ENCODE peak calls at places on chromosomes 16 and 17, in nine cellular contexts. J is neural crest cell, L is skeletal muscle cell, X is germinal center, N is NCI-H69, Q is HT1080, F is WERI-Rb-1, U is HT-29, B is HFF-Myc. Z is an unnamed sample.

GRCh38 chr16:84741351-84741791 is 41.6 kb downstream of the USP10 start:
- DNase-seq in J (no peak), L (no peak), X (no peak), N (peak), Q (peak), F (no peak), U (no peak), B (peak), Z (peak)

GRCh38 chr17:80086081-80086480 is 15.3 kb upstream of the GAA start:
- DNase-seq in J (no peak), L (no peak), X (no peak), N (peak), Q (no peak), F (no peak), U (peak), B (no peak), Z (no peak)

GRCh38 chr17:7823581-7824001 is 10.4 kb upstream of the KDM6B start:
- DNase-seq in J (no peak), L (no peak), X (no peak), N (peak), Q (no peak), F (no peak), U (no peak), B (no peak), Z (no peak)

GRCh38 chr16:85359147-85359822 is 247.0 kb upstream of the CIBAR2 start:
- DNase-seq in J (no peak), L (no peak), X (no peak), N (peak), Q (no peak), F (no peak), U (peak), B (no peak), Z (no peak)

GRCh38 chr16:85430523-85431381 is 182.4 kb upstream of the GSE1 start:
- DNase-seq in J (no peak), L (no peak), X (no peak), N (no peak), Q (no peak), F (peak), U (no peak), B (no peak), Z (no peak)

GRCh38 chr16:59899940-59900339 is 1165.8 kb upstream of the GOT2 start:
- DNase-seq in J (no peak), L (no peak), X (no peak), N (no peak), Q (no peak), F (no peak), U (peak), B (no peak), Z (peak)

GRCh38 chr16:22264786-22265185 is 32.4 kb upstream of the POLR3E start:
- DNase-seq in J (no peak), L (no peak), X (no peak), N (no peak), Q (no peak), F (peak), U (no peak), B (peak), Z (no peak)

GRCh38 chr17:59093702-59094231 is 12.9 kb downstream of the TRIM37 start:
- DNase-seq in J (no peak), L (peak), X (no peak), N (no peak), Q (peak), F (peak), U (peak), B (peak), Z (no peak)

GRCh38 chr17:44610331-44610730 is 45.9 kb upstream of the MEIOC start:
- DNase-seq in J (no peak), L (no peak), X (no peak), N (no peak), Q (no peak), F (no peak), U (no peak), B (no peak), Z (no peak)

GRCh38 chr16:588639-588888 is 1.3 kb upstream of the RAB40C start:
- DNase-seq in J (peak), L (no peak), X (no peak), N (peak), Q (peak), F (peak), U (peak), B (no peak), Z (peak)

GRCh38 chr17:16439867-16440351 is 24.5 kb downstream of the TRPV2 start:
- DNase-seq in J (no peak), L (no peak), X (peak), N (no peak), Q (no peak), F (no peak), U (peak), B (no peak), Z (peak)

GRCh38 chr16:14454391-14454790 is 175.7 kb downstream of the PARN start:
- DNase-seq in J (no peak), L (no peak), X (no peak), N (no peak), Q (peak), F (no peak), U (no peak), B (no peak), Z (no peak)

GRCh38 chr17:8740486-8740885 is 4.2 kb downstream of the CCDC42 start:
- DNase-seq in J (no peak), L (no peak), X (no peak), N (peak), Q (peak), F (peak), U (no peak), B (no peak), Z (no peak)

GRCh38 chr17:68290268-68290954 is 516 bp downstream of the SLC16A6 start:
- DNase-seq in J (no peak), L (no peak), X (peak), N (peak), Q (no peak), F (peak), U (peak), B (no peak), Z (no peak)

GRCh38 chr17:82754297-82755208 is 2.7 kb downstream of the TBCD start:
- DNase-seq in J (no peak), L (no peak), X (no peak), N (peak), Q (no peak), F (peak), U (peak), B (no peak), Z (no peak)

GRCh38 chr17:5526821-5527598 is 40.6 kb downstream of the MIS12 start:
- DNase-seq in J (peak), L (peak), X (no peak), N (peak), Q (peak), F (peak), U (no peak), B (peak), Z (peak)

GRCh38 chr16:22313876-22314470 is 16.8 kb downstream of the POLR3E start:
- DNase-seq in J (no peak), L (no peak), X (no peak), N (no peak), Q (no peak), F (peak), U (no peak), B (no peak), Z (no peak)